ENCODE peak calls at places on chromosomes 1 and 21, in four cellular contexts. E is H1, D is HepG2, F is K562. U is an unnamed sample.

GRCh38 chr21:23968722-23969647 is 1638.3 kb downstream of the MRPL39 start:
- DNase-seq in E (peak), F (peak), D (no peak), U (no peak)

GRCh38 chr1:46166521-46167462 is 8.1 kb upstream of the TSPAN1 start:
- DNase-seq in F (no peak), E (no peak), D (no peak), U (no peak)

GRCh38 chr1:226512076-226512728 is 36.4 kb upstream of the STUM start:
- DNase-seq in F (no peak), E (no peak), D (no peak), U (no peak)

GRCh38 chr1:32448773-32449456 is 16.0 kb upstream of the ZBTB8B start:
- DNase-seq in F (peak), D (peak), E (no peak), U (peak)

GRCh38 chr1:103859721-103860120 is 110.0 kb downstream of the AMY1C start:
- DNase-seq in E (no peak), D (no peak), F (no peak), U (no peak)

GRCh38 chr21:35359076-35359475 is 310.0 kb upstream of the RUNX1 start:
- DNase-seq in F (no peak), D (no peak), E (no peak), U (no peak)

GRCh38 chr1:5296135-5296930 is 641.9 kb downstream of the AJAP1 start:
- DNase-seq in F (no peak), E (no peak), D (no peak), U (no peak)

GRCh38 chr1:53553734-53554509 is 94.7 kb downstream of the DMRTB1 start:
- DNase-seq in D (no peak), F (no peak), E (no peak), U (no peak)

GRCh38 chr1:10020668-10021067 is 12.1 kb upstream of the UBE4B start:
- DNase-seq in E (no peak), F (no peak), D (no peak), U (no peak)

GRCh38 chr21:45598666-45599065 is 44.9 kb upstream of the PCBP3 start:
- DNase-seq in D (no peak), E (no peak), F (no peak), U (no peak)

GRCh38 chr21:21018841-21019240 is 20.6 kb downstream of the NCAM2 start:
- DNase-seq in F (no peak), E (no peak), D (no peak), U (no peak)

GRCh38 chr1:175221548-175222175 is 29.1 kb upstream of the KIAA0040 start:
- DNase-seq in F (peak), D (no peak), E (peak), U (no peak)

GRCh38 chr1:58250587-58250948 is 296.0 kb downstream of the OMA1 start:
- DNase-seq in D (no peak), E (no peak), F (no peak), U (no peak)

GRCh38 chr1:2300004-2300771 is 72.1 kb downstream of the SKI start:
- DNase-seq in F (no peak), D (no peak), E (no peak), U (no peak)

GRCh38 chr1:115980998-115981993 is 5.0 kb downstream of the SLC22A15 start:
- DNase-seq in F (peak), D (peak), E (no peak), U (peak)

GRCh38 chr1:154609398-154610380 is 1.7 kb upstream of the ADAR start:
- DNase-seq in E (peak), F (peak), D (no peak), U (peak)

GRCh38 chr1:225923381-225923691 is 714 bp downstream of the PYCR2 start:
- DNase-seq in F (peak), E (no peak), D (peak), U (no peak)

GRCh38 chr1:91816055-91816454 is 69.9 kb downstream of the TGFBR3 start:
- DNase-seq in F (no peak), E (no peak), D (no peak), U (no peak)

GRCh38 chr1:34057751-34058150 is 107.3 kb downstream of the CSMD2 start:
- DNase-seq in F (no peak), E (no peak), D (no peak), U (no peak)

GRCh38 chr1:94537254-94537653 is 4.3 kb downstream of the F3 start:
- DNase-seq in E (no peak), F (no peak), D (no peak), U (no peak)

GRCh38 chr1:177568702-177569101 is 397.9 kb downstream of the BRINP2 start:
- DNase-seq in E (no peak), D (no peak), F (no peak), U (no peak)

GRCh38 chr1:10309240-10310011 is 89.4 kb upstream of the PGD start:
- DNase-seq in E (no peak), F (no peak), D (no peak), U (no peak)

GRCh38 chr21:33968082-33968997 is 52.7 kb upstream of the ATP5PO start:
- DNase-seq in D (peak), F (peak), E (no peak), U (no peak)

DNA sequence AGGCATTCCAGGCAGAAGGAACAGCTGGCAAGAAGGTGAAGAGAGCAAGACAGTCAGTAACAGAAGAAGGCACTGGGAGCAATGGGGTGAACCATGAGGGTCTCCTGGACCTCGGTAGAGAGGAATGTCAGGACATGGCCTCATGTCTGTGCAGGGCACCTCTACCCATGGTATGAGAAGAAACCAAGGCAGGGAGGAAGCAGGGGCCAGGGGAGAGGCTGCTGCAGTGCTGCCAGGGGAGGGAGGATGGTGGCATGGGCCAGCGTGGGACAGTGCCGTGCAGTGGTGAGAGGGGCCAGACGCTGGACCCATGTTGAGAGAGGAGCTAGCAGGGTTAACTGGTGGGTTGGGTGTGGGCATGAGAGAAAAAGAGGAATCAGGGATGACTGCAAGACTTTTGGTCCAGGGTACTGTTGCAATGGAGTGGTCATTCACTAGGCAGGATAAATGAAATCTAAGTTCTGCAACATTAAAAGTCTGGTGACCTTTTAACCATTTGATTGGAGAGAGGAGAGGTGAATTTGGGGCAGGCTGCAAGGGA is 577.6 kb downstream of the MATN1 start:
- DNase-seq in D (no peak), F (no peak), E (no peak), U (no peak)
- TF ChIP-seq FOSL1 in D (no peak), F (no peak), E (no peak), U (no peak)

GRCh38 chr1:159152031-159152430 is 19.4 kb upstream of the CADM3 start:
- DNase-seq in F (no peak), D (no peak), E (no peak), U (no peak)

GRCh38 chr1:159141584-159142518 is 29.6 kb upstream of the CADM3 start:
- DNase-seq in D (no peak), F (no peak), E (no peak), U (no peak)

GRCh38 chr1:159144571-159144970 is 26.8 kb upstream of the CADM3 start:
- DNase-seq in F (no peak), E (no peak), D (no peak), U (no peak)

GRCh38 chr1:159146996-159147395 is 24.4 kb upstream of the CADM3 start:
- DNase-seq in E (no peak), D (no peak), F (no peak), U (no peak)
- TF ChIP-seq FOSL1 in E (no peak), D (no peak), F (no peak), U (no peak)

DNA sequence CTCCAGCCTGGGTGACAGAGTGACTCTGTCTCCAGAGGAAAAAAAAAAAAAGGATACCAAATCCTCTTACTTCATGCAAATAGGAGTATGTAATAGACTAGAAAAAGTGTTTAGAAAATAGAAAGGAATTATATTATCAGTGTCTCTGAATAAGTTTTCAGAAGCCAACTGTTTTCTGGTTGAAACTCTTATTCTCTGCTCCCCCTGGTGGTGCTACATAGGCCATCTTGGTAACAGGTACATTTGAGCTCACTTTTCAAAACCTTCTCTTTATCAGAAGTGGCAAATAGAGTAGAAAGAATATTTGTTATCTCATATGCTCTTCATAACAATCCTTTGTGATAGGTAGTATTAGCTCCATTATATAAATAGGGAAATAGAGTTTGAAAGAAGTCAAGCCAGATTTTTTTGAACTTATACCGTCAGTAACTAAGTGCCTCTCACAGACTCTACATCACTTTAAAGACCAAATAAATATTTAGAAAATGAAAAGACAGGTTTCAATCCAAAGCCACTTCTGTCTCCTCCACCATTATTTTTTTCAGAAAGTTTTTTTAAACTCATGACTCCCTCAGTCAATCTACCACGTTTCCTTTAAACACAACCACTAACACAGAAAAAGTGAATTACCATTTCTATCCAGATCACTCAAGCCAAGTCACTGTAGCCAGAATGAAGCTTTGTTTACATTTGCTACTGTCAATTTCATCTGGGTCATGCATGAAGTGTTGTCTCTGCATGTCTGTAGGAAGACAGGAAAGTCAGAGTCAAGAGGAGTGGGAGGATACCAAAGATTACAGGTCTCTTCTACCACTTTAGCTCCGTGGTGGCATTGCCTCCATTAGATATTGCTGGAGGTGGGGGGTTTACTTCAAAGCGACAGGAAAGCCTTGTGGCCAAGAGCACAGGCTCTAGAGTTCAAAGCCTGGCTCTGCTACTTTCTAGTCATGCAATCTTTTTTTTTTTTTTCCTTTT is 45.6 kb downstream of the IL23R start:
- DNase-seq in D (peak), E (no peak), F (no peak), U (peak)
- TF ChIP-seq FOSL1 in D (no peak), E (no peak), F (no peak), U (no peak)

DNA sequence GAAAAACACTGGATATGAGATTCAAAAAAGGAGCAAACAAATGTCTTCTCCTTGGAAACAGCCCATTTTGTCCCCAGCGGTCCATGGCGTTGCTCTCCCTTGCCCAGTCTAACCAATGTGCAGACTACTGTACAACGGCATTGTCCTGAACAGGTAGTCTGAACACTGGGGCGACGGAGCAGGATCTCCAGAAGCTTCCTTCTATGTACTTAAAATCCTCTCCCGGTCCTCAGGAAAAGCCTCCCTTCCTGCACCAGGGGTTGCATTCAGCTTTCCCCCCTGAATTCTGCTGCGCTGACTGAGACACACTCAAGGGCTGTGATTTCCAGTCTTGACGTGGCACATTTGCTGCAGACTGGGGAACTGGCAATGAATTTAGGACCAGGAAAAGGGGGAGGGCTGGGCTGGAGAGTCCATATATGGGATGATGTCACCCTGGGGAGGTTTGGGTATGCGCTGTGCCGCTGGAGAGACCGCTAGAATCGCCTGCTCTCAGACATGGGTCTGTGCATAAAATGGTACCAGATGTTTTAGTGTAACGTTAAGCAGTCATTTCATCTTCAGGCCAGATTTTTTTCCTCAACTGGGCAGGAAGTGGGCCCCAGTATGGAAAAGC is 275.9 kb upstream of the C1orf105 start:
- DNase-seq in F (no peak), D (no peak), E (no peak), U (no peak)
- TF ChIP-seq FOSL1 in F (no peak), D (no peak), E (no peak), U (no peak)

DNA sequence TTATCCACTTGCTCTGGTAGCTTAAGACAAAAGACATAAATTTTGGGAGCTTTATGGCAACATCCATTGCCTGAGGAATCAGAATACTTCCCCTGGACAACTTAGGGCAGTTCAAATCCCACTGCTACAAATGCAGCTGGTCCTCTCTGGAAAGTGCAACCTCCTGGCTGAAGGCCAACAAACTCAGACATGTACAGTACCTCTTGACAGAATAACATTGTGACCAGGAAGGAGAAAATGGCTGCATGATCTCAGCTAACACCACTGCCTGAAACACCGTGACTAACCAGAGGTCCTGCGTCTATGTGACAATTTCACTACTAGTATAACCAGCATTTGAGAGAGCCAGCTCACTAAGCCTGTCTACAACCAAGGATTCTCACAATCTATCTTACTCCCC is 218.9 kb downstream of the CRB1 start:
- DNase-seq in F (no peak), D (no peak), E (no peak), U (no peak)
- TF ChIP-seq FOSL1 in F (no peak), D (no peak), E (no peak), U (no peak)

GRCh38 chr1:156394835-156395461 is 25.9 kb downstream of the RHBG start:
- DNase-seq in E (no peak), D (no peak), F (no peak), U (no peak)
- TF ChIP-seq FOSL1 in E (no peak), D (no peak), F (no peak), U (no peak)

U was measured in HCT116.